ENCODE peak calls at places on chromosome X, in nine cellular contexts. Y is tibial artery, V is left ventricle myocardium inferior, W is aorta, A is PC-9, Z is OCI-LY7, T is fibroblast of lung, S is GM23248, Q is uterus. O is an unnamed sample.

GRCh38 chrX:154730271-154730883 is 20.5 kb downstream of the GAB3 start:
- DNase-seq in Y (no peak), V (peak; percentile 46), W (no peak), A (peak; percentile 63), Z (no peak), T (peak; percentile 81), S (peak; percentile 72), Q (peak; percentile 70), O (no peak)

GRCh38 chrX:21870494-21870893 is 14.7 kb downstream of the YY2 start:
- DNase-seq in Y (no peak), V (no peak), W (no peak), A (no peak), Z (no peak), T (no peak), S (peak; percentile 3), Q (no peak), O (no peak)

GRCh38 chrX:16319929-16320328 is 152.6 kb downstream of the MAGEB17 start:
- DNase-seq in Y (no peak), V (no peak), W (no peak), A (no peak), Z (no peak), T (peak; percentile 52), S (peak; percentile 8), Q (no peak), O (no peak)

GRCh38 chrX:113741744-113742143 is 842.1 kb upstream of the HTR2C start:
- DNase-seq in Y (no peak), V (no peak), W (no peak), A (no peak), Z (peak; percentile 25), T (peak; percentile 29), S (peak; percentile 60), Q (no peak), O (peak; percentile 5)

GRCh38 chrX:55120767-55121358 is 32.0 kb downstream of the PAGE2 start:
- DNase-seq in Y (no peak), V (no peak), W (no peak), A (no peak), Z (no peak), T (peak; percentile 14), S (no peak), Q (no peak), O (no peak)

GRCh38 chrX:117038918-117039440 is 576.2 kb upstream of the CT83 start:
- DNase-seq in Y (no peak), V (no peak), W (no peak), A (no peak), Z (no peak), T (no peak), S (no peak), Q (no peak), O (no peak)

GRCh38 chrX:72620550-72621145 is 48.0 kb upstream of the HDAC8 start:
- DNase-seq in Y (peak; percentile 83), V (peak; percentile 14), W (peak; percentile 75), A (peak; percentile 90), Z (no peak), T (peak; percentile 89), S (peak; percentile 89), Q (peak; percentile 72), O (peak; percentile 9)

GRCh38 chrX:46838974-46839480 is 2.2 kb downstream of the RP2 start:
- DNase-seq in Y (no peak), V (no peak), W (no peak), A (no peak), Z (no peak), T (peak; percentile 6), S (peak; percentile 36), Q (no peak), O (no peak)

GRCh38 chrX:130058667-130059066 is 51.6 kb downstream of the ELF4 start:
- DNase-seq in Y (no peak), V (no peak), W (no peak), A (no peak), Z (no peak), T (no peak), S (no peak), Q (no peak), O (no peak)

GRCh38 chrX:139079789-139080188 is 368.3 kb upstream of the FGF13 start:
- DNase-seq in Y (no peak), V (no peak), W (no peak), A (no peak), Z (no peak), T (no peak), S (no peak), Q (no peak), O (no peak)

GRCh38 chrX:960821-961220 is 251.6 kb downstream of the CRLF2 start:
- DNase-seq in Y (peak; percentile 56), V (no peak), W (no peak), A (no peak), Z (no peak), T (no peak), S (no peak), Q (no peak), O (peak; percentile 7)
- H3K27ac ChIP-seq in Y (no peak overlapping the region), V (no peak overlapping the region), W (no peak overlapping the region), A (no peak overlapping the region), Z (no peak overlapping the region), T (no peak overlapping the region), S (no peak overlapping the region), Q (no peak overlapping the region), O (no peak overlapping the region)

GRCh38 chrX:134184936-134185335 is 52.0 kb upstream of the CCDC160 start:
- DNase-seq in Y (no peak), V (no peak), W (no peak), A (no peak), Z (no peak), T (no peak), S (no peak), Q (no peak), O (no peak)
- H3K4me1 ChIP-seq in Y (no peaks in the 10 kb centered on the region), V (no peaks in the 10 kb centered on the region), W (no peaks in the 10 kb centered on the region), A (no peaks in the 10 kb centered on the region), Z (no peaks in the 10 kb centered on the region), T (no peaks in the 10 kb centered on the region), S (no peaks in the 10 kb centered on the region), Q (no peaks in the 10 kb centered on the region), O (no peaks in the 10 kb centered on the region)

GRCh38 chrX:38560776-38561125 is 591 bp upstream of the TSPAN7 start:
- DNase-seq in Y (no peak), V (no peak), W (peak; percentile 38), A (no peak), Z (no peak), T (no peak), S (no peak), Q (no peak), O (no peak)
- H3K27ac ChIP-seq in Y (no peak overlapping the region), V (peak overlapping the region; percentile 58), W (no peak overlapping the region), A (no peak overlapping the region), Z (no peak overlapping the region), T (no peak overlapping the region), S (no peak overlapping the region), Q (no peak overlapping the region), O (no peak overlapping the region)

DNA sequence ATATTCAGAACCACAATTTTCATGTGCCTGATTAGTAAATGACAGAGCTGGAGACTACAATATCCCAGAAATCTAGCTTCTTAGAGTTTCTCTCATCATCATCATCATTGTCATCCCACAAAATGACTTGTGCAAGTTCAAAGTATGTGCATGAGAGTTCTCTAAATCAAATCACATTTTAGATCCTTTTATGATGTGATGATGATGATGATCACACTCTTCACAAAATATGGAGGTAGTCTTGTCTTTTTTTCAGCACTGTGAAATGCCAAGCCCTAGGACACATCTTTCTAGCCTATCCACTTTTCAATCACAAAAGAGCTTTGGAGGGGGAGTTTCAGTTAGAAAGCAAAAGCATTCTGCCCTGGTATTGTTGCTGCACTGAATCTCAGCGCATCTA is 7.4 kb downstream of the MBNL3 start:
- DNase-seq in Y (no peak), V (no peak), W (no peak), A (no peak), Z (no peak), T (no peak), S (no peak), Q (no peak), O (no peak)
- H3K4me1 ChIP-seq in Y (no peaks in the 10 kb centered on the region), V (no peaks in the 10 kb centered on the region), W (no peaks in the 10 kb centered on the region), A (peaks cover 4% of the 10 kb centered on the region), Z (peaks cover 91% of the 10 kb centered on the region), T (no peaks in the 10 kb centered on the region), S (peaks cover 11% of the 10 kb centered on the region), Q (peaks cover 12% of the 10 kb centered on the region), O (peaks cover 6% of the 10 kb centered on the region)

GRCh38 chrX:49271341-49271740 is 1.7 kb downstream of the PPP1R3F start:
- DNase-seq in Y (no peak), V (no peak), W (peak; percentile 25), A (no peak), Z (no peak), T (no peak), S (no peak), Q (no peak), O (no peak)

GRCh38 chrX:49269010-49269767 is 404 bp upstream of the PPP1R3F start:
- DNase-seq in Y (peak; percentile 98), V (peak; percentile 97), W (peak; percentile 98), A (peak; percentile 86), Z (peak; percentile 96), T (peak; percentile 97), S (peak; percentile 96), Q (peak; percentile 98), O (peak; percentile 95)

GRCh38 chrX:49268702-49269009 is 937 bp upstream of the PPP1R3F start:
- DNase-seq in Y (no peak), V (no peak), W (no peak), A (no peak), Z (no peak), T (no peak), S (no peak), Q (no peak), O (no peak)

GRCh38 chrX:49269768-49270248 is at the start of gene PPP1R3F:
- DNase-seq in Y (peak; percentile 64), V (no peak), W (no peak), A (no peak), Z (no peak), T (no peak), S (no peak), Q (no peak), O (no peak)

DNA sequence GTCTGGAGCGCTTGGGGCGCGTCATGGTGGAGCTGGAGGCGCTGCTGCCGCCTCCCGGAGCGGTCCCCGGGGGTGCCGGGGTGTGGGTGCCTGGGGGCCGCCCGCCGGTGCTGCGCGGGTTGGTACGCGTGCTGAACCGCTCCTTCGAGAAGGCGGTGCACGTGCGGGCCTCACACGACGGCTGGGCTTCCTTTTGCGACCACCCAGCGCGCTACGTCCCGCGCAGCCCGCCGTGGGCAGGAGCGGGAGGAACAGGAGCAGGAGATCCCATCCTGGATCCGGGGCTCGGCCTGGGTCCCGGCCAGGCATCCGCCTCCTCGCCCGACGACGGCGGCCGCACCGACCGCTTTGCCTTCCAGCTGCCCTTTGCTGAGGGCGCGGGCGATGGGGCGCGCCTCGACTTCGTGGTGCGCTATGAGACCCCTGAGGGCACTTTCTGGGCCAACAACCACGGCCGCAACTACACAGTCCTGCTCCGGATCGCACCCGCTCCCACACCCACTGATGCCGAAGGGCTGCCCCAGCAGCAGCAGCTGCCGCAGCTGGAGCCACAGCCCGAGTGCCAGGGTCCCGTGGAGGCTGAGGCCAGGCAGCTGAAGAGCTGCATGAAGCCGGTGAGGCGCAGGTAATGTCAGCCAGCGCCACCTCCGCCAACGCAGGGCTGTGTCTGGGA is 792 bp downstream of the PPP1R3F start:
- DNase-seq in Y (no peak), V (no peak), W (no peak), A (no peak), Z (no peak), T (no peak), S (peak; percentile 19), Q (no peak), O (no peak)
- H3K27ac ChIP-seq in Y (peak overlapping the region; percentile 93), V (peak overlapping the region; percentile 95), W (no peak overlapping the region), A (peak overlapping the region; percentile 37), Z (peak overlapping the region; percentile 69), T (peak overlapping the region; percentile 98), S (peak overlapping the region; percentile 99), Q (peak overlapping the region; percentile 93), O (peak overlapping the region; percentile 96)